ENCODE peak calls at places on chromosomes 3 and 15, in five cellular contexts. Y is esophagus muscularis mucosa, E is psoas muscle, N is OCI-LY7, U is HepG2. J is an unnamed sample.
A peak's percentile ranks its signal among the peaks of the same experiment; 100 is the strongest.

GRCh38 chr15:78177447-78177873 is 28.3 kb downstream of the IDH3A start:
- DNase-seq in Y (no peak), N (peak; percentile 62), U (peak; percentile 30), E (no peak), J (no peak)

GRCh38 chr15:33157636-33158035 is 36.9 kb downstream of the FMN1 start:
- DNase-seq in Y (no peak), E (no peak), U (no peak), N (no peak), J (no peak)

GRCh38 chr3:138016065-138016464 is 6.1 kb downstream of the CLDN18 start:
- DNase-seq in E (no peak), Y (peak; percentile 66), U (no peak), N (no peak), J (no peak)

GRCh38 chr15:94231728-94232086 is 346 bp downstream of the MCTP2 start:
- DNase-seq in Y (no peak), E (no peak), N (peak; percentile 48), U (peak; percentile 7), J (no peak)

GRCh38 chr15:68543546-68544008 is 35.2 kb upstream of the CORO2B start:
- DNase-seq in N (no peak), U (no peak), Y (no peak), E (no peak), J (no peak)

GRCh38 chr3:168533600-168533999 is 437.9 kb upstream of the GOLIM4 start:
- DNase-seq in Y (no peak), E (no peak), U (no peak), N (no peak), J (no peak)

GRCh38 chr3:109926376-109926775 is 589.0 kb upstream of the DPPA4 start:
- DNase-seq in E (no peak), U (no peak), Y (no peak), N (no peak), J (no peak)

GRCh38 chr3:59367150-59367549 is 317.3 kb upstream of the CFAP20DC start:
- DNase-seq in Y (no peak), N (no peak), E (no peak), U (no peak), J (no peak)

GRCh38 chr3:51708216-51708845 is 1.5 kb downstream of the GRM2 start:
- DNase-seq in N (no peak), E (no peak), Y (no peak), U (no peak), J (peak; percentile 5)

GRCh38 chr3:71035314-71035713 is 548.2 kb downstream of the FOXP1 start:
- DNase-seq in U (no peak), N (no peak), Y (no peak), E (no peak), J (no peak)

GRCh38 chr15:31065824-31066223 is 35.7 kb downstream of the TRPM1 start:
- DNase-seq in N (no peak), E (no peak), Y (peak; percentile 80), U (no peak), J (no peak)

GRCh38 chr3:19202754-19203153 is 54.4 kb downstream of the KCNH8 start:
- DNase-seq in N (no peak), E (no peak), Y (no peak), U (no peak), J (no peak)

GRCh38 chr3:177646749-177647148 is 449.5 kb upstream of the TBL1XR1 start:
- DNase-seq in U (no peak), N (peak; percentile 8), Y (no peak), E (no peak), J (no peak)

GRCh38 chr3:76753599-76753998 is 286.3 kb upstream of the ROBO2 start:
- DNase-seq in N (no peak), Y (no peak), E (no peak), U (peak; percentile 2), J (no peak)

GRCh38 chr3:72665701-72666443 is 182.4 kb downstream of the SHQ1 start:
- DNase-seq in Y (no peak), U (no peak), E (no peak), N (peak; percentile 67), J (no peak)

GRCh38 chr3:141686477-141687280 is 51.4 kb upstream of the RNF7 start:
- DNase-seq in E (peak; percentile 67), Y (no peak), U (peak; percentile 46), N (no peak), J (no peak)

GRCh38 chr3:188061133-188061532 is 92.8 kb upstream of the LPP start:
- DNase-seq in U (peak; percentile 58), N (peak; percentile 75), Y (no peak), E (no peak), J (no peak)

GRCh38 chr3:179348325-179349013 is 960 bp downstream of the MFN1 start:
- DNase-seq in E (no peak), U (peak; percentile 7), N (peak; percentile 68), Y (no peak), J (no peak)

GRCh38 chr3:127831723-127832172 is 9.4 kb upstream of the MGLL start:
- DNase-seq in U (no peak), Y (no peak), N (peak; percentile 65), E (peak; percentile 61), J (peak; percentile 32)

GRCh38 chr3:191775451-191776233 is 314.7 kb downstream of the PYDC2 start:
- DNase-seq in E (no peak), N (no peak), Y (no peak), U (no peak), J (no peak)

GRCh38 chr15:32657198-32657886 is 15.8 kb downstream of the SCG5 start:
- DNase-seq in E (no peak), U (no peak), Y (peak; percentile 37), N (no peak), J (no peak)

GRCh38 chr3:186825294-186825821 is 17.2 kb upstream of the ADIPOQ start:
- DNase-seq in Y (no peak), N (peak; percentile 32), E (peak; percentile 21), U (no peak), J (peak; percentile 24)

GRCh38 chr3:195249057-195249770 is 21.7 kb downstream of the XXYLT1 start:
- DNase-seq in E (no peak), U (no peak), Y (peak; percentile 84), N (no peak), J (no peak)

GRCh38 chr3:10883478-10884234 is 67.6 kb downstream of the SLC6A11 start:
- DNase-seq in N (peak; percentile 37), E (no peak), Y (no peak), U (peak; percentile 33), J (no peak)

GRCh38 chr3:127959873-127960272 is 44.8 kb downstream of the KBTBD12 start:
- DNase-seq in Y (no peak), U (peak; percentile 23), E (no peak), N (no peak), J (no peak)

GRCh38 chr3:71348001-71348632 is 235.4 kb downstream of the FOXP1 start:
- DNase-seq in E (no peak), Y (no peak), N (no peak), U (no peak), J (no peak)

GRCh38 chr3:143167956-143168355 is 48.4 kb downstream of the CHST2 start:
- DNase-seq in E (no peak), U (no peak), Y (no peak), N (no peak), J (no peak)

GRCh38 chr15:70517194-70517590 is 246.2 kb downstream of the UACA start:
- DNase-seq in E (no peak), Y (no peak), N (no peak), U (no peak), J (no peak)

GRCh38 chr3:46027736-46028397 is 584 bp upstream of the XCR1 start:
- DNase-seq in N (peak; percentile 13), U (no peak), E (no peak), Y (peak; percentile 26), J (no peak)

GRCh38 chr3:133393691-133394474 is 6.0 kb upstream of the BFSP2 start:
- DNase-seq in N (no peak), E (peak; percentile 33), Y (no peak), U (no peak), J (no peak)

GRCh38 chr3:182243625-182244024 is 531.9 kb downstream of the SOX2 start:
- DNase-seq in Y (no peak), U (no peak), E (no peak), N (no peak), J (no peak)

GRCh38 chr3:132661120-132661519 is 991 bp downstream of the UBA5 start:
- DNase-seq in Y (no peak), E (no peak), N (peak; percentile 9), U (no peak), J (no peak)

GRCh38 chr15:87167706-87168105 is 1088.0 kb downstream of the AGBL1 start:
- DNase-seq in Y (no peak), E (no peak), N (no peak), U (no peak), J (no peak)

DNA sequence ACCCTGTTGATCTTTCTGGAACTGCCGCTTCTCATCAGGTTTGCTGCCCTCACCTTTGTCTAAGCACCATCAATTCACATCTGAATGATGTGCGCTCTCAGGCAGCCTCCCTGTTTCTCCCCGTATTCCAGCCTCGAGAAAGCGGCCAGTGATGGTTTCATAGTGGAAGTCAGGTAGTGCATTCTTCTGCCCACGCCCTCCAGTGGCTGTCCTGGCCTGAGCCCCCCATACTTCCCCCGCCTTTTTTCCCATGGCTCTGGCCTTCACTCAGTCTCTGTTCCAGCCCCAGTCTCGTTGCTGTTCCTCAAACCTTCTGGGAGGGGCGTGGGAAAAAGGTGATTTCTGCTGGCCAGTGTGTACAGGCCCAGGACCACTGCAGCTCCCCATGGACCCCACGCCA is 101.3 kb downstream of the ASB7 start:
- DNase-seq in N (no peak), E (no peak), U (no peak), Y (no peak), J (no peak)
- TF ChIP-seq CTCF in N (no peak), E (no peak), U (no peak), Y (no peak), J (no peak)

DNA sequence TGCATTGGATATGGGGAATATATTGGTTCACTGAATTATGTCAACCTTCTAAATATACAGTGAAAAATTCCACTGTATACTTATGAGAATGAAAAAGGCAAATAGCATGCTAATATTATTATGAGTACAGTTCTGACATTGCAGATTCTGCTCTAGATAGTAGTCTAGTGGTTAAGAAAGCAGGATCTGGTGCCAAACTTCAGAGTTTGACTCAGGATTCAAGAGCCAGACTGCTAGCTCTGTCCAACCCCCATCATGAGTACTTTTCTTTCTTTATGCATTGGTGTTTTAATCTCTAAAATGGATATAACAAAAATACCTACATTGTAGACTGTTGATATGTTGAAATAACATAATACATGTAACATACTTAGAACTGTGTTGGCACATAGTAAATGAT is 57.3 kb upstream of the PLSCR4 start:
- DNase-seq in N (no peak), Y (no peak), E (no peak), U (no peak), J (no peak)
- TF ChIP-seq CTCF in N (no peak), Y (no peak), E (no peak), U (no peak), J (no peak)

GRCh38 chr3:17431477-17432045 is 310.9 kb downstream of the TBC1D5 start:
- DNase-seq in E (no peak), U (no peak), N (no peak), Y (no peak), J (no peak)
- TF ChIP-seq CTCF in E (no peak), U (no peak), N (no peak), Y (no peak), J (no peak)

DNA sequence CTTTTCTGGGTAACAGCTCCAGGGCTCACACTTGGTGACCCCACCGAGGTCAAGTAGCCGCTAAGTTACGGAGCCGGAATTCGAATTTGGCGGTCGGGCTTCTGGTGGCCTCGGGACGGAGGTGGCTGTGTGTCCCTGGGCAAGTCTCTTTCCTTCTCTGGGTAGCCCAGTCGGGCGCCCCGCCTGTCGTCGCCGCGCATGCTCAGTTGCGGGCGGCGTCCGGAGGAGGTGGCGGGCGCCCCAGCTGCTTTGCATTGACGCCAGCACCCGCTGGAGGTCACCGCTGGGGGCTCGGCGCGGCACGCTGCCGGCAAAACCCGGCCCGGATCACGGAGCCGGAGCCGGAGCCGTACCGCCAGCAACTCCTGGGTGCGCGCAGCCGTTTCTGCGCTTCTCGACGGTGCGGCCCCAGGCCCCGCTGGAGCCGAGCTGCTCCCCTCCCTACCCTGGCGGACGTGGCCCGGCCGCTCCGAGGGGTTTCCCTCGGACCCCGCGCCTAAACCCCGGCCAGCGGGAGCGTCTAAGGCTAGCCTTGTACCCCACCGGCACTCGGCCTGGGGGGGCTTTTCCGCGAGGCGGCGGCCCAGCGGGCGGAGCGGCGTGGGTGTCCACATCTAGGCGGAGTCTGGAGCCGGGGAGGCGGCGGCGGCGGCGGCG is 474 bp upstream of the PDE8A start:
- DNase-seq in Y (peak; percentile 96), U (peak; percentile 89), N (peak; percentile 98), E (peak; percentile 95), J (peak; percentile 98)
- TF ChIP-seq CTCF in Y (no peak), U (peak; percentile 43), N (no peak), E (peak; percentile 24), J (no peak)